ENCODE peak calls at places on chromosomes 4 and X, in nine cellular contexts. J, L, O, E, H, N, R, F and V are unnamed samples.

GRCh38 chrX:107871136-107871535 is 45.5 kb downstream of the MID2 start:
- DNase-seq in H (no peak), O (peak), J (no peak), L (no peak), F (no peak), E (no peak), N (no peak), R (no peak), V (no peak)

GRCh38 chrX:15749642-15750610 is 11.9 kb downstream of the CA5B start:
- DNase-seq in O (no peak), L (no peak), E (no peak), H (no peak), R (no peak), F (peak), N (no peak), J (peak), V (no peak)

GRCh38 chr4:73573794-73574528 is 46.3 kb downstream of the RASSF6 start:
- DNase-seq in O (peak), N (peak), R (peak), H (peak), F (peak), L (peak), J (peak), E (no peak), V (no peak)

GRCh38 chr4:78165758-78166157 is 108.6 kb downstream of the FRAS1 start:
- DNase-seq in H (no peak), O (no peak), R (no peak), J (no peak), N (no peak), F (no peak), E (no peak), L (no peak), V (no peak)

GRCh38 chr4:77600521-77601451 is 4.8 kb upstream of the CXCL13 start:
- DNase-seq in N (no peak), L (peak), H (peak), E (no peak), O (peak), R (peak), F (peak), J (no peak), V (no peak)

GRCh38 chrX:103098488-103098887 is 5.5 kb upstream of the NXF3 start:
- DNase-seq in F (no peak), J (no peak), H (no peak), O (no peak), E (no peak), N (no peak), R (no peak), L (no peak), V (no peak)

GRCh38 chr4:78310056-78310731 is 241.4 kb upstream of the ANXA3 start:
- DNase-seq in F (no peak), E (no peak), O (no peak), R (no peak), H (peak), N (no peak), L (peak), J (no peak), V (no peak)

GRCh38 chrX:101759000-101759399 is 99.3 kb upstream of the ARMCX2 start:
- DNase-seq in R (peak), H (peak), E (no peak), L (peak), J (no peak), N (no peak), F (peak), O (peak), V (peak)

GRCh38 chr4:30720021-30720655 is at the start of gene PCDH7:
- DNase-seq in H (no peak), E (no peak), N (no peak), J (no peak), O (peak), R (no peak), L (no peak), F (peak), V (peak)

GRCh38 chr4:71680706-71681105 is 103.2 kb downstream of the GC start:
- DNase-seq in R (no peak), L (no peak), O (no peak), J (no peak), H (no peak), F (no peak), E (no peak), N (no peak), V (no peak)

GRCh38 chrX:14832151-14832550 is 40.7 kb downstream of the FANCB start:
- DNase-seq in H (no peak), E (no peak), O (no peak), J (no peak), N (no peak), R (no peak), L (no peak), F (no peak), V (no peak)

GRCh38 chr4:110733901-110734300 is 111.0 kb upstream of the PITX2 start:
- DNase-seq in H (no peak), R (no peak), O (no peak), L (no peak), J (no peak), N (no peak), F (peak), E (no peak), V (no peak)

GRCh38 chr4:40311811-40312346 is 23.3 kb upstream of the CHRNA9 start:
- DNase-seq in E (no peak), J (no peak), H (no peak), L (no peak), R (no peak), N (no peak), O (no peak), F (peak), V (no peak)

GRCh38 chrX:40646489-40647306 is 663 bp downstream of the CXorf38 start:
- DNase-seq in H (peak), N (peak), E (peak), J (peak), R (peak), F (peak), O (peak), L (peak), V (peak)

GRCh38 chrX:45774961-45775360 is 574.3 kb upstream of the DIPK2B start:
- DNase-seq in J (no peak), N (peak), L (no peak), E (no peak), R (no peak), F (peak), H (peak), O (peak), V (no peak)

GRCh38 chr4:54998991-54999390 is 126.4 kb downstream of the KDR start:
- DNase-seq in E (no peak), L (peak), O (no peak), R (no peak), J (no peak), F (peak), H (no peak), N (no peak), V (no peak)

GRCh38 chrX:24899391-24899790 is 116.4 kb downstream of the ARX start:
- DNase-seq in E (no peak), R (no peak), J (no peak), F (no peak), H (no peak), N (no peak), L (peak), O (no peak), V (no peak)

GRCh38 chr4:98514930-98515809 is 143.2 kb downstream of the TSPAN5 start:
- DNase-seq in N (no peak), H (no peak), O (no peak), L (peak), E (no peak), J (no peak), F (no peak), R (no peak), V (no peak)